ENCODE peak calls at places on chromosomes 2 and 18, in seven cellular contexts. One of them, this sample, is unnamed.

GRCh38 chr2:30655660-30656059 is 151.6 kb downstream of the CAPN13 start:
- DNase-seq in NB4: no peak
- DNase-seq in tibial nerve: no peak
- DNase-seq in endothelial cell of umbilical vein: no peak
- DNase-seq in uterus: no peak
- DNase-seq in transverse colon: no peak
- DNase-seq in body of pancreas: no peak
- DNase-seq in this sample: no peak

GRCh38 chr2:78145997-78146722 is 624.0 kb upstream of the LRRTM4 start:
- DNase-seq in NB4: no peak
- DNase-seq in tibial nerve: no peak
- DNase-seq in endothelial cell of umbilical vein: no peak
- DNase-seq in uterus: no peak
- DNase-seq in transverse colon: no peak
- DNase-seq in body of pancreas: no peak
- DNase-seq in this sample: no peak

GRCh38 chr2:134253804-134254203 is at the start of gene MGAT5:
- DNase-seq in NB4: no peak
- DNase-seq in tibial nerve: no peak
- DNase-seq in endothelial cell of umbilical vein: no peak
- DNase-seq in uterus: peak; percentile 17
- DNase-seq in transverse colon: peak; percentile 64
- DNase-seq in body of pancreas: peak; percentile 85
- DNase-seq in this sample: no peak

GRCh38 chr18:63161728-63162195 is 157.8 kb downstream of the BCL2 start:
- DNase-seq in NB4: peak; percentile 77
- DNase-seq in tibial nerve: no peak
- DNase-seq in endothelial cell of umbilical vein: peak; percentile 62
- DNase-seq in uterus: peak; percentile 92
- DNase-seq in transverse colon: peak; percentile 78
- DNase-seq in body of pancreas: peak; percentile 48
- DNase-seq in this sample: peak; percentile 67

GRCh38 chr2:210086292-210086691 is 83.9 kb downstream of the RPE start:
- DNase-seq in NB4: no peak
- DNase-seq in tibial nerve: no peak
- DNase-seq in endothelial cell of umbilical vein: peak; percentile 54
- DNase-seq in uterus: no peak
- DNase-seq in transverse colon: no peak
- DNase-seq in body of pancreas: no peak
- DNase-seq in this sample: no peak

GRCh38 chr18:48809365-48809764 is 141.4 kb downstream of the SMAD7 start:
- DNase-seq in NB4: no peak
- DNase-seq in tibial nerve: no peak
- DNase-seq in endothelial cell of umbilical vein: no peak
- DNase-seq in uterus: no peak
- DNase-seq in transverse colon: no peak
- DNase-seq in body of pancreas: no peak
- DNase-seq in this sample: no peak

GRCh38 chr18:48905541-48905940 is 45.2 kb downstream of the SMAD7 start:
- DNase-seq in NB4: no peak
- DNase-seq in tibial nerve: no peak
- DNase-seq in endothelial cell of umbilical vein: no peak
- DNase-seq in uterus: no peak
- DNase-seq in transverse colon: no peak
- DNase-seq in body of pancreas: no peak
- DNase-seq in this sample: no peak

GRCh38 chr2:197210450-197210849 is 100.1 kb downstream of the ANKRD44 start:
- DNase-seq in NB4: no peak
- DNase-seq in tibial nerve: no peak
- DNase-seq in endothelial cell of umbilical vein: no peak
- DNase-seq in uterus: no peak
- DNase-seq in transverse colon: no peak
- DNase-seq in body of pancreas: no peak
- DNase-seq in this sample: no peak

GRCh38 chr2:177758591-177759371 is 313.8 kb downstream of the PDE11A start:
- DNase-seq in NB4: peak; percentile 48
- DNase-seq in tibial nerve: no peak
- DNase-seq in endothelial cell of umbilical vein: peak; percentile 80
- DNase-seq in uterus: peak; percentile 58
- DNase-seq in transverse colon: peak; percentile 13
- DNase-seq in body of pancreas: peak; percentile 17
- DNase-seq in this sample: no peak
- TF ChIP-seq CTCF in NB4: peak; percentile 31
- TF ChIP-seq CTCF in tibial nerve: peak; percentile 59
- TF ChIP-seq CTCF in endothelial cell of umbilical vein: peak; percentile 76
- TF ChIP-seq CTCF in uterus: peak; percentile 64
- TF ChIP-seq CTCF in transverse colon: peak; percentile 32
- TF ChIP-seq CTCF in body of pancreas: peak; percentile 43
- TF ChIP-seq CTCF in this sample: peak; percentile 30

GRCh38 chr2:128314348-128315121 is 4.1 kb downstream of the HS6ST1 start:
- DNase-seq in NB4: peak; percentile 2
- DNase-seq in tibial nerve: no peak
- DNase-seq in endothelial cell of umbilical vein: no peak
- DNase-seq in uterus: no peak
- DNase-seq in transverse colon: no peak
- DNase-seq in body of pancreas: peak; percentile 68
- DNase-seq in this sample: peak; percentile 41

GRCh38 chr2:128311755-128312341 is 6.8 kb downstream of the HS6ST1 start:
- DNase-seq in NB4: no peak
- DNase-seq in tibial nerve: no peak
- DNase-seq in endothelial cell of umbilical vein: no peak
- DNase-seq in uterus: no peak
- DNase-seq in transverse colon: no peak
- DNase-seq in body of pancreas: peak; percentile 5
- DNase-seq in this sample: no peak

GRCh38 chr2:128312411-128312810 is 6.3 kb downstream of the HS6ST1 start:
- DNase-seq in NB4: no peak
- DNase-seq in tibial nerve: no peak
- DNase-seq in endothelial cell of umbilical vein: no peak
- DNase-seq in uterus: no peak
- DNase-seq in transverse colon: no peak
- DNase-seq in body of pancreas: no peak
- DNase-seq in this sample: peak; percentile 28

GRCh38 chr2:128314026-128314347 is 4.7 kb downstream of the HS6ST1 start:
- DNase-seq in NB4: no peak
- DNase-seq in tibial nerve: no peak
- DNase-seq in endothelial cell of umbilical vein: no peak
- DNase-seq in uterus: no peak
- DNase-seq in transverse colon: no peak
- DNase-seq in body of pancreas: no peak
- DNase-seq in this sample: no peak

DNA sequence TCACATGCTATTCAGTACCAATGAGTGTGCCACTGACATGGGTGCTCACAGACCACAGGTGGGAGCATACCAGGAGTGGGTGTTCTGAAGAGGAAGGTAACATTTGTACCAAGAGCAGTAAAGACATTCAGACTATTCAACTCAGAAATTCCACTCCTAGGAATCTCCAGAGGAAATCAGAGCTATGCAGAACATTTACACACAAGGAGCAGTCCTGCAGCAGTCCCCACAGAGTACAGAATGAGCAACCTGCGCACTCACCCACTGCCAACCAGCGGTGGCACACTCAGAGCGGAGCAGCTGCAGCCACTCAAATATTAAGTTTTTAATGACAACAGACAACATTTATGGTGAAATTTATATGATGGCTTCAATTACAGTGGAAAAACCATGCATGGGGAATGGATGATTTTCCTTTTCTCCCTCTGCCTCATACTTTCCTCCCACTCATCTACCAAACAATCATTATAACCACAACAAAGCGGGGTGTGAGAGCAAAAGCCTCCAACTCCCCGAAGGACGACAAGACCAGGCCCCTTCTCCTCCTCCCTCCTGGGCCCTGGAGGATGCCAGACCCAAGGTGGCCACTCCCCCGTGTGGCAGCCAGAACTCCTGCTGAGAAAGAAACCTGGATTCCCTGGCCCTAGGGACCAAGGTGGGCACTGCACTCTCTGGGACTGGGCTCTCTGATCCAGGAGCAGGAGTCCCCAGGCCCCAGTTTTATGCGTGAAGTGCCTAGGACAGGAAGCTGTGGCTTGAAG is 5.4 kb downstream of the HS6ST1 start:
- DNase-seq in NB4: peak; percentile 43
- DNase-seq in tibial nerve: no peak
- DNase-seq in endothelial cell of umbilical vein: no peak
- DNase-seq in uterus: no peak
- DNase-seq in transverse colon: no peak
- DNase-seq in body of pancreas: peak; percentile 26
- DNase-seq in this sample: peak; percentile 38
- H3K4me3 ChIP-seq in NB4: peak overlapping the region; percentile 23
- H3K4me3 ChIP-seq in tibial nerve: no peak overlapping the region
- H3K4me3 ChIP-seq in endothelial cell of umbilical vein: no peak overlapping the region
- H3K4me3 ChIP-seq in uterus: no peak overlapping the region
- H3K4me3 ChIP-seq in transverse colon: no peak overlapping the region
- H3K4me3 ChIP-seq in body of pancreas: no peak overlapping the region
- H3K4me3 ChIP-seq in this sample: no peak overlapping the region

GRCh38 chr2:46428911-46429436 is 50.4 kb upstream of the TMEM247 start:
- DNase-seq in NB4: no peak
- DNase-seq in tibial nerve: no peak
- DNase-seq in endothelial cell of umbilical vein: no peak
- DNase-seq in uterus: no peak
- DNase-seq in transverse colon: no peak
- DNase-seq in body of pancreas: no peak
- DNase-seq in this sample: no peak
- TF ChIP-seq POLR2A in NB4: no peak
- TF ChIP-seq POLR2A in tibial nerve: no peak
- TF ChIP-seq POLR2A in endothelial cell of umbilical vein: no peak
- TF ChIP-seq POLR2A in uterus: no peak
- TF ChIP-seq POLR2A in transverse colon: no peak
- TF ChIP-seq POLR2A in body of pancreas: no peak
- TF ChIP-seq POLR2A in this sample: no peak

GRCh38 chr2:240086563-240086962 is 33.2 kb upstream of the OR6B3 start:
- DNase-seq in NB4: no peak
- DNase-seq in tibial nerve: no peak
- DNase-seq in endothelial cell of umbilical vein: no peak
- DNase-seq in uterus: no peak
- DNase-seq in transverse colon: no peak
- DNase-seq in body of pancreas: no peak
- DNase-seq in this sample: no peak

GRCh38 chr2:240089306-240089705 is 36.0 kb upstream of the OR6B3 start:
- DNase-seq in NB4: no peak
- DNase-seq in tibial nerve: no peak
- DNase-seq in endothelial cell of umbilical vein: no peak
- DNase-seq in uterus: no peak
- DNase-seq in transverse colon: no peak
- DNase-seq in body of pancreas: no peak
- DNase-seq in this sample: no peak
- TF ChIP-seq CTCF in NB4: no peak
- TF ChIP-seq CTCF in tibial nerve: no peak
- TF ChIP-seq CTCF in endothelial cell of umbilical vein: no peak
- TF ChIP-seq CTCF in uterus: no peak
- TF ChIP-seq CTCF in transverse colon: no peak
- TF ChIP-seq CTCF in body of pancreas: no peak
- TF ChIP-seq CTCF in this sample: no peak

GRCh38 chr2:150484006-150484405 is 3.5 kb downstream of the RND3 start:
- DNase-seq in NB4: no peak
- DNase-seq in tibial nerve: no peak
- DNase-seq in endothelial cell of umbilical vein: peak; percentile 48
- DNase-seq in uterus: no peak
- DNase-seq in transverse colon: no peak
- DNase-seq in body of pancreas: no peak
- DNase-seq in this sample: no peak
- H3K4me3 ChIP-seq in NB4: no peak overlapping the region
- H3K4me3 ChIP-seq in tibial nerve: peak overlapping the region; percentile 94
- H3K4me3 ChIP-seq in endothelial cell of umbilical vein: peak overlapping the region; percentile 97
- H3K4me3 ChIP-seq in uterus: no peak overlapping the region
- H3K4me3 ChIP-seq in transverse colon: no peak overlapping the region
- H3K4me3 ChIP-seq in body of pancreas: no peak overlapping the region
- H3K4me3 ChIP-seq in this sample: no peak overlapping the region

GRCh38 chr2:20627712-20628380 is 23.1 kb downstream of the HS1BP3 start:
- DNase-seq in NB4: no peak
- DNase-seq in tibial nerve: no peak
- DNase-seq in endothelial cell of umbilical vein: no peak
- DNase-seq in uterus: no peak
- DNase-seq in transverse colon: no peak
- DNase-seq in body of pancreas: no peak
- DNase-seq in this sample: peak; percentile 16
- TF ChIP-seq POLR2A in NB4: no peak
- TF ChIP-seq POLR2A in tibial nerve: no peak
- TF ChIP-seq POLR2A in endothelial cell of umbilical vein: no peak
- TF ChIP-seq POLR2A in uterus: no peak
- TF ChIP-seq POLR2A in transverse colon: no peak
- TF ChIP-seq POLR2A in body of pancreas: no peak
- TF ChIP-seq POLR2A in this sample: no peak

This sample was measured in Peyer's patch.